ENCODE peak calls at places on chromosomes 13 and 19, in nine cellular contexts. One of them, this sample, is unnamed.

GRCh38 chr19:32498641-32499200 is 82.3 kb upstream of the PDCD5 start:
- DNase-seq in NCI-H1105: no peak
- DNase-seq in effector memory CD8-positive, alpha-beta T cell: peak
- DNase-seq in A549: no peak
- DNase-seq in IMR-90: no peak
- DNase-seq in NCI-H2227 treated with DMSO at 0.1 percent for 48 hours: peak
- DNase-seq in ascending aorta: no peak
- DNase-seq in iPS-NIHi11: no peak
- DNase-seq in EL: peak
- DNase-seq in this sample: no peak

GRCh38 chr13:80359459-80360297 is 18.8 kb upstream of the SPRY2 start:
- DNase-seq in NCI-H1105: no peak
- DNase-seq in effector memory CD8-positive, alpha-beta T cell: no peak
- DNase-seq in A549: no peak
- DNase-seq in IMR-90: no peak
- DNase-seq in NCI-H2227 treated with DMSO at 0.1 percent for 48 hours: peak
- DNase-seq in ascending aorta: no peak
- DNase-seq in iPS-NIHi11: peak
- DNase-seq in EL: no peak
- DNase-seq in this sample: no peak

GRCh38 chr19:1975081-1975480 is 34.1 kb downstream of the CSNK1G2 start:
- DNase-seq in NCI-H1105: no peak
- DNase-seq in effector memory CD8-positive, alpha-beta T cell: no peak
- DNase-seq in A549: no peak
- DNase-seq in IMR-90: peak
- DNase-seq in NCI-H2227 treated with DMSO at 0.1 percent for 48 hours: no peak
- DNase-seq in ascending aorta: no peak
- DNase-seq in iPS-NIHi11: no peak
- DNase-seq in EL: no peak
- DNase-seq in this sample: no peak

GRCh38 chr13:78875792-78876580 is 217.0 kb upstream of the OBI1 start:
- DNase-seq in NCI-H1105: no peak
- DNase-seq in effector memory CD8-positive, alpha-beta T cell: no peak
- DNase-seq in A549: no peak
- DNase-seq in IMR-90: no peak
- DNase-seq in NCI-H2227 treated with DMSO at 0.1 percent for 48 hours: no peak
- DNase-seq in ascending aorta: no peak
- DNase-seq in iPS-NIHi11: peak
- DNase-seq in EL: no peak
- DNase-seq in this sample: no peak

GRCh38 chr19:58558066-58558622 is at the start of gene UBE2M:
- DNase-seq in NCI-H1105: no peak
- DNase-seq in effector memory CD8-positive, alpha-beta T cell: no peak
- DNase-seq in A549: no peak
- DNase-seq in IMR-90: no peak
- DNase-seq in NCI-H2227 treated with DMSO at 0.1 percent for 48 hours: no peak
- DNase-seq in ascending aorta: peak
- DNase-seq in iPS-NIHi11: no peak
- DNase-seq in EL: peak
- DNase-seq in this sample: peak

GRCh38 chr13:110137677-110138008 is 169.3 kb downstream of the COL4A1 start:
- DNase-seq in NCI-H1105: peak
- DNase-seq in effector memory CD8-positive, alpha-beta T cell: no peak
- DNase-seq in A549: peak
- DNase-seq in IMR-90: no peak
- DNase-seq in NCI-H2227 treated with DMSO at 0.1 percent for 48 hours: no peak
- DNase-seq in ascending aorta: no peak
- DNase-seq in iPS-NIHi11: peak
- DNase-seq in EL: no peak
- DNase-seq in this sample: no peak

GRCh38 chr13:75838366-75839017 is 202.4 kb downstream of the LMO7 start:
- DNase-seq in NCI-H1105: no peak
- DNase-seq in effector memory CD8-positive, alpha-beta T cell: no peak
- DNase-seq in A549: no peak
- DNase-seq in IMR-90: no peak
- DNase-seq in NCI-H2227 treated with DMSO at 0.1 percent for 48 hours: no peak
- DNase-seq in ascending aorta: no peak
- DNase-seq in iPS-NIHi11: no peak
- DNase-seq in EL: no peak
- DNase-seq in this sample: no peak

GRCh38 chr13:91520952-91521351 is 122.5 kb downstream of the GPC5 start:
- DNase-seq in NCI-H1105: peak
- DNase-seq in effector memory CD8-positive, alpha-beta T cell: no peak
- DNase-seq in A549: no peak
- DNase-seq in IMR-90: no peak
- DNase-seq in NCI-H2227 treated with DMSO at 0.1 percent for 48 hours: no peak
- DNase-seq in ascending aorta: no peak
- DNase-seq in iPS-NIHi11: no peak
- DNase-seq in EL: no peak
- DNase-seq in this sample: no peak

GRCh38 chr13:40194204-40194806 is 472.1 kb downstream of the FOXO1 start:
- DNase-seq in NCI-H1105: no peak
- DNase-seq in effector memory CD8-positive, alpha-beta T cell: no peak
- DNase-seq in A549: no peak
- DNase-seq in IMR-90: no peak
- DNase-seq in NCI-H2227 treated with DMSO at 0.1 percent for 48 hours: no peak
- DNase-seq in ascending aorta: no peak
- DNase-seq in iPS-NIHi11: no peak
- DNase-seq in EL: no peak
- DNase-seq in this sample: no peak

GRCh38 chr19:1247747-1248453 is 483 bp upstream of the MIDN start:
- DNase-seq in NCI-H1105: no peak
- DNase-seq in effector memory CD8-positive, alpha-beta T cell: peak
- DNase-seq in A549: no peak
- DNase-seq in IMR-90: peak
- DNase-seq in NCI-H2227 treated with DMSO at 0.1 percent for 48 hours: no peak
- DNase-seq in ascending aorta: peak
- DNase-seq in iPS-NIHi11: no peak
- DNase-seq in EL: peak
- DNase-seq in this sample: peak

GRCh38 chr19:49590971-49591730 is at the start of gene PRR12:
- DNase-seq in NCI-H1105: peak
- DNase-seq in effector memory CD8-positive, alpha-beta T cell: peak
- DNase-seq in A549: peak
- DNase-seq in IMR-90: peak
- DNase-seq in NCI-H2227 treated with DMSO at 0.1 percent for 48 hours: peak
- DNase-seq in ascending aorta: no peak
- DNase-seq in iPS-NIHi11: peak
- DNase-seq in EL: peak
- DNase-seq in this sample: peak

GRCh38 chr19:58558623-58559274 is 338 bp upstream of the UBE2M start:
- DNase-seq in NCI-H1105: no peak
- DNase-seq in effector memory CD8-positive, alpha-beta T cell: peak
- DNase-seq in A549: peak
- DNase-seq in IMR-90: peak
- DNase-seq in NCI-H2227 treated with DMSO at 0.1 percent for 48 hours: no peak
- DNase-seq in ascending aorta: peak
- DNase-seq in iPS-NIHi11: peak
- DNase-seq in EL: peak
- DNase-seq in this sample: peak

GRCh38 chr13:113558461-113558860 is 26.1 kb upstream of the TFDP1 start:
- DNase-seq in NCI-H1105: no peak
- DNase-seq in effector memory CD8-positive, alpha-beta T cell: no peak
- DNase-seq in A549: no peak
- DNase-seq in IMR-90: no peak
- DNase-seq in NCI-H2227 treated with DMSO at 0.1 percent for 48 hours: no peak
- DNase-seq in ascending aorta: peak
- DNase-seq in iPS-NIHi11: no peak
- DNase-seq in EL: no peak
- DNase-seq in this sample: no peak

GRCh38 chr13:113848431-113849260 is 15.2 kb downstream of the GAS6 start:
- DNase-seq in NCI-H1105: no peak
- DNase-seq in effector memory CD8-positive, alpha-beta T cell: no peak
- DNase-seq in A549: no peak
- DNase-seq in IMR-90: no peak
- DNase-seq in NCI-H2227 treated with DMSO at 0.1 percent for 48 hours: no peak
- DNase-seq in ascending aorta: peak
- DNase-seq in iPS-NIHi11: peak
- DNase-seq in EL: no peak
- DNase-seq in this sample: no peak

GRCh38 chr19:46385636-46386035 is 27.7 kb downstream of the CCDC8 start:
- DNase-seq in NCI-H1105: no peak
- DNase-seq in effector memory CD8-positive, alpha-beta T cell: no peak
- DNase-seq in A549: no peak
- DNase-seq in IMR-90: no peak
- DNase-seq in NCI-H2227 treated with DMSO at 0.1 percent for 48 hours: no peak
- DNase-seq in ascending aorta: peak
- DNase-seq in iPS-NIHi11: no peak
- DNase-seq in EL: no peak
- DNase-seq in this sample: no peak

GRCh38 chr13:44021422-44021821 is 141.7 kb downstream of the LACC1 start:
- DNase-seq in NCI-H1105: no peak
- DNase-seq in effector memory CD8-positive, alpha-beta T cell: no peak
- DNase-seq in A549: no peak
- DNase-seq in IMR-90: no peak
- DNase-seq in NCI-H2227 treated with DMSO at 0.1 percent for 48 hours: no peak
- DNase-seq in ascending aorta: no peak
- DNase-seq in iPS-NIHi11: no peak
- DNase-seq in EL: no peak
- DNase-seq in this sample: no peak

GRCh38 chr13:29976535-29976934 is 126.1 kb upstream of the UBL3 start:
- DNase-seq in NCI-H1105: no peak
- DNase-seq in effector memory CD8-positive, alpha-beta T cell: no peak
- DNase-seq in A549: no peak
- DNase-seq in IMR-90: no peak
- DNase-seq in NCI-H2227 treated with DMSO at 0.1 percent for 48 hours: no peak
- DNase-seq in ascending aorta: no peak
- DNase-seq in iPS-NIHi11: no peak
- DNase-seq in EL: no peak
- DNase-seq in this sample: no peak

GRCh38 chr13:52862358-52863206 is 14.1 kb upstream of the PCDH8 start:
- DNase-seq in NCI-H1105: no peak
- DNase-seq in effector memory CD8-positive, alpha-beta T cell: no peak
- DNase-seq in A549: peak
- DNase-seq in IMR-90: no peak
- DNase-seq in NCI-H2227 treated with DMSO at 0.1 percent for 48 hours: no peak
- DNase-seq in ascending aorta: no peak
- DNase-seq in iPS-NIHi11: peak
- DNase-seq in EL: peak
- DNase-seq in this sample: no peak

GRCh38 chr13:111325941-111326620 is 5.6 kb downstream of the TEX29 start:
- DNase-seq in NCI-H1105: no peak
- DNase-seq in effector memory CD8-positive, alpha-beta T cell: no peak
- DNase-seq in A549: no peak
- DNase-seq in IMR-90: no peak
- DNase-seq in NCI-H2227 treated with DMSO at 0.1 percent for 48 hours: no peak
- DNase-seq in ascending aorta: peak
- DNase-seq in iPS-NIHi11: no peak
- DNase-seq in EL: no peak
- DNase-seq in this sample: no peak

GRCh38 chr13:40508112-40508511 is 158.3 kb downstream of the FOXO1 start:
- DNase-seq in NCI-H1105: no peak
- DNase-seq in effector memory CD8-positive, alpha-beta T cell: no peak
- DNase-seq in A549: no peak
- DNase-seq in IMR-90: no peak
- DNase-seq in NCI-H2227 treated with DMSO at 0.1 percent for 48 hours: no peak
- DNase-seq in ascending aorta: no peak
- DNase-seq in iPS-NIHi11: no peak
- DNase-seq in EL: peak
- DNase-seq in this sample: no peak

GRCh38 chr13:102000764-102001163 is 401.1 kb downstream of the FGF14 start:
- DNase-seq in NCI-H1105: no peak
- DNase-seq in effector memory CD8-positive, alpha-beta T cell: no peak
- DNase-seq in A549: no peak
- DNase-seq in IMR-90: no peak
- DNase-seq in NCI-H2227 treated with DMSO at 0.1 percent for 48 hours: no peak
- DNase-seq in ascending aorta: no peak
- DNase-seq in iPS-NIHi11: no peak
- DNase-seq in EL: no peak
- DNase-seq in this sample: no peak

GRCh38 chr13:53137777-53138176 is 109.2 kb downstream of the OLFM4 start:
- DNase-seq in NCI-H1105: no peak
- DNase-seq in effector memory CD8-positive, alpha-beta T cell: no peak
- DNase-seq in A549: no peak
- DNase-seq in IMR-90: peak
- DNase-seq in NCI-H2227 treated with DMSO at 0.1 percent for 48 hours: no peak
- DNase-seq in ascending aorta: no peak
- DNase-seq in iPS-NIHi11: no peak
- DNase-seq in EL: peak
- DNase-seq in this sample: no peak

GRCh38 chr13:106700007-106700950 is 132.3 kb upstream of the ARGLU1 start:
- DNase-seq in NCI-H1105: no peak
- DNase-seq in effector memory CD8-positive, alpha-beta T cell: no peak
- DNase-seq in A549: no peak
- DNase-seq in IMR-90: no peak
- DNase-seq in NCI-H2227 treated with DMSO at 0.1 percent for 48 hours: no peak
- DNase-seq in ascending aorta: no peak
- DNase-seq in iPS-NIHi11: no peak
- DNase-seq in EL: peak
- DNase-seq in this sample: no peak

GRCh38 chr13:28754698-28755545 is 36.2 kb upstream of the SLC46A3 start:
- DNase-seq in NCI-H1105: no peak
- DNase-seq in effector memory CD8-positive, alpha-beta T cell: no peak
- DNase-seq in A549: no peak
- DNase-seq in IMR-90: peak
- DNase-seq in NCI-H2227 treated with DMSO at 0.1 percent for 48 hours: no peak
- DNase-seq in ascending aorta: no peak
- DNase-seq in iPS-NIHi11: peak
- DNase-seq in EL: peak
- DNase-seq in this sample: no peak

GRCh38 chr19:51784922-51785690 is 9.9 kb upstream of the FPR3 start:
- DNase-seq in NCI-H1105: no peak
- DNase-seq in effector memory CD8-positive, alpha-beta T cell: no peak
- DNase-seq in A549: no peak
- DNase-seq in IMR-90: no peak
- DNase-seq in NCI-H2227 treated with DMSO at 0.1 percent for 48 hours: no peak
- DNase-seq in ascending aorta: peak
- DNase-seq in iPS-NIHi11: no peak
- DNase-seq in EL: peak
- DNase-seq in this sample: no peak

GRCh38 chr13:71858647-71859046 is 8.4 kb downstream of the DACH1 start:
- DNase-seq in NCI-H1105: no peak
- DNase-seq in effector memory CD8-positive, alpha-beta T cell: no peak
- DNase-seq in A549: no peak
- DNase-seq in IMR-90: no peak
- DNase-seq in NCI-H2227 treated with DMSO at 0.1 percent for 48 hours: no peak
- DNase-seq in ascending aorta: no peak
- DNase-seq in iPS-NIHi11: no peak
- DNase-seq in EL: no peak
- DNase-seq in this sample: no peak

GRCh38 chr19:48826606-48827020 is 9.7 kb downstream of the HSD17B14 start:
- DNase-seq in NCI-H1105: no peak
- DNase-seq in effector memory CD8-positive, alpha-beta T cell: no peak
- DNase-seq in A549: no peak
- DNase-seq in IMR-90: no peak
- DNase-seq in NCI-H2227 treated with DMSO at 0.1 percent for 48 hours: no peak
- DNase-seq in ascending aorta: no peak
- DNase-seq in iPS-NIHi11: no peak
- DNase-seq in EL: no peak
- DNase-seq in this sample: no peak

GRCh38 chr19:23996549-23996948 is 81.9 kb downstream of the ZNF726 start:
- DNase-seq in NCI-H1105: no peak
- DNase-seq in effector memory CD8-positive, alpha-beta T cell: no peak
- DNase-seq in A549: peak
- DNase-seq in IMR-90: no peak
- DNase-seq in NCI-H2227 treated with DMSO at 0.1 percent for 48 hours: no peak
- DNase-seq in ascending aorta: no peak
- DNase-seq in iPS-NIHi11: peak
- DNase-seq in EL: peak
- DNase-seq in this sample: no peak

GRCh38 chr13:79901336-79901735 is 420.4 kb downstream of the NDFIP2 start:
- DNase-seq in NCI-H1105: no peak
- DNase-seq in effector memory CD8-positive, alpha-beta T cell: no peak
- DNase-seq in A549: no peak
- DNase-seq in IMR-90: peak
- DNase-seq in NCI-H2227 treated with DMSO at 0.1 percent for 48 hours: no peak
- DNase-seq in ascending aorta: no peak
- DNase-seq in iPS-NIHi11: no peak
- DNase-seq in EL: peak
- DNase-seq in this sample: no peak

GRCh38 chr13:78657699-78658629 is 991 bp downstream of the OBI1 start:
- DNase-seq in NCI-H1105: no peak
- DNase-seq in effector memory CD8-positive, alpha-beta T cell: no peak
- DNase-seq in A549: peak
- DNase-seq in IMR-90: peak
- DNase-seq in NCI-H2227 treated with DMSO at 0.1 percent for 48 hours: peak
- DNase-seq in ascending aorta: no peak
- DNase-seq in iPS-NIHi11: peak
- DNase-seq in EL: peak
- DNase-seq in this sample: no peak

GRCh38 chr19:4376245-4376990 is 23.9 kb downstream of the SH3GL1 start:
- DNase-seq in NCI-H1105: no peak
- DNase-seq in effector memory CD8-positive, alpha-beta T cell: no peak
- DNase-seq in A549: no peak
- DNase-seq in IMR-90: no peak
- DNase-seq in NCI-H2227 treated with DMSO at 0.1 percent for 48 hours: no peak
- DNase-seq in ascending aorta: no peak
- DNase-seq in iPS-NIHi11: no peak
- DNase-seq in EL: no peak
- DNase-seq in this sample: no peak